ENCODE peak calls at places on chromosome 2, in four cellular contexts. F is NCI-H2171 treated with DMSO at 0.1 percent for 48 hours, Z is cardiac muscle cell, D is amygdala. P is an unnamed sample.

GRCh38 chr2:144529841-144530240 is 9.9 kb upstream of the ZEB2 start:
- DNase-seq in F (no peak), Z (no peak), D (no peak), P (no peak)

GRCh38 chr2:42199002-42199401 is 29.8 kb downstream of the EML4 start:
- DNase-seq in F (no peak), Z (no peak), D (no peak), P (no peak)

GRCh38 chr2:105611328-105611627 is 133.4 kb upstream of the NCK2 start:
- DNase-seq in F (no peak), Z (no peak), D (no peak), P (no peak)

GRCh38 chr2:234536218-234536989 is 39.5 kb upstream of the ARL4C start:
- DNase-seq in F (peak), Z (no peak), D (no peak), P (no peak)

GRCh38 chr2:226605642-226606041 is 194.0 kb downstream of the IRS1 start:
- DNase-seq in F (no peak), Z (no peak), D (no peak), P (no peak)

GRCh38 chr2:65053199-65053598 is 3.0 kb upstream of the CEP68 start:
- DNase-seq in F (no peak), Z (no peak), D (no peak), P (no peak)

GRCh38 chr2:46521215-46521683 is 41.9 kb downstream of the TMEM247 start:
- DNase-seq in F (peak), Z (no peak), D (no peak), P (peak)

GRCh38 chr2:65351234-65351947 is 81.0 kb downstream of the SPRED2 start:
- DNase-seq in F (no peak), Z (peak), D (no peak), P (peak)

GRCh38 chr2:195659114-195659513 is 2.1 kb downstream of the SLC39A10 start:
- DNase-seq in F (peak), Z (no peak), D (no peak), P (no peak)

GRCh38 chr2:240304746-240305161 is 130.7 kb upstream of the GPC1 start:
- DNase-seq in F (no peak), Z (no peak), D (no peak), P (no peak)

GRCh38 chr2:203909192-203909945 is 27.2 kb upstream of the ICOS start:
- DNase-seq in F (peak), Z (peak), D (peak), P (peak)

GRCh38 chr2:85309699-85310321 is 18.0 kb downstream of the TGOLN2 start:
- DNase-seq in F (no peak), Z (no peak), D (no peak), P (peak)

GRCh38 chr2:109170645-109171044 is 41.6 kb downstream of the SH3RF3 start:
- DNase-seq in F (no peak), Z (no peak), D (no peak), P (no peak)

P was measured in SJCRH30.